ENCODE peak calls at places on chromosomes 7 and 10, in six cellular contexts. One of them, this sample, is unnamed.

GRCh38 chr7:101160917-101161316 is 4.5 kb downstream of the VGF start:
- DNase-seq in fibroblast of lung: no peak
- DNase-seq in GM23338: no peak
- DNase-seq in neural progenitor cell: no peak
- DNase-seq in PC-3: no peak
- DNase-seq in PC-9: no peak
- DNase-seq in this sample: no peak

GRCh38 chr7:45410893-45411292 is 163.3 kb upstream of the ADCY1 start:
- DNase-seq in neural progenitor cell: no peak
- DNase-seq in PC-9: no peak
- DNase-seq in GM23338: no peak
- DNase-seq in PC-3: no peak
- DNase-seq in fibroblast of lung: no peak
- DNase-seq in this sample: no peak

GRCh38 chr7:20114463-20114862 is 102.7 kb downstream of the MACC1 start:
- DNase-seq in PC-3: no peak
- DNase-seq in neural progenitor cell: peak; percentile 17
- DNase-seq in PC-9: no peak
- DNase-seq in GM23338: peak; percentile 43
- DNase-seq in fibroblast of lung: peak; percentile 10
- DNase-seq in this sample: no peak

GRCh38 chr10:124149143-124149542 is 55.7 kb upstream of the CHST15 start:
- DNase-seq in neural progenitor cell: peak; percentile 52
- DNase-seq in PC-3: no peak
- DNase-seq in GM23338: no peak
- DNase-seq in PC-9: no peak
- DNase-seq in fibroblast of lung: no peak
- DNase-seq in this sample: no peak

GRCh38 chr10:78602201-78602917 is 466.4 kb upstream of the ZMIZ1 start:
- DNase-seq in GM23338: no peak
- DNase-seq in fibroblast of lung: peak; percentile 29
- DNase-seq in PC-3: no peak
- DNase-seq in neural progenitor cell: peak; percentile 14
- DNase-seq in PC-9: no peak
- DNase-seq in this sample: peak; percentile 53

GRCh38 chr10:84008878-84009277 is 130.4 kb upstream of the GHITM start:
- DNase-seq in PC-3: peak; percentile 17
- DNase-seq in fibroblast of lung: no peak
- DNase-seq in neural progenitor cell: peak; percentile 67
- DNase-seq in PC-9: peak; percentile 6
- DNase-seq in GM23338: peak; percentile 73
- DNase-seq in this sample: no peak

GRCh38 chr10:58593008-58593407 is 80.3 kb downstream of the BICC1 start:
- DNase-seq in GM23338: no peak
- DNase-seq in fibroblast of lung: no peak
- DNase-seq in neural progenitor cell: no peak
- DNase-seq in PC-3: no peak
- DNase-seq in PC-9: no peak
- DNase-seq in this sample: no peak

GRCh38 chr10:91772869-91773268 is 25.4 kb upstream of the TNKS2 start:
- DNase-seq in PC-3: no peak
- DNase-seq in fibroblast of lung: no peak
- DNase-seq in neural progenitor cell: no peak
- DNase-seq in PC-9: no peak
- DNase-seq in GM23338: no peak
- DNase-seq in this sample: no peak

GRCh38 chr7:73833251-73833919 is 2.6 kb downstream of the CLDN4 start:
- DNase-seq in GM23338: peak; percentile 68
- DNase-seq in fibroblast of lung: no peak
- DNase-seq in neural progenitor cell: no peak
- DNase-seq in PC-3: peak; percentile 47
- DNase-seq in PC-9: peak; percentile 80
- DNase-seq in this sample: no peak

GRCh38 chr7:81887691-81888090 is 117.8 kb upstream of the HGF start:
- DNase-seq in PC-3: no peak
- DNase-seq in fibroblast of lung: no peak
- DNase-seq in GM23338: no peak
- DNase-seq in neural progenitor cell: no peak
- DNase-seq in PC-9: no peak
- DNase-seq in this sample: no peak

GRCh38 chr10:33248638-33249037 is 85.8 kb downstream of the NRP1 start:
- DNase-seq in PC-9: no peak
- DNase-seq in fibroblast of lung: peak; percentile 96
- DNase-seq in GM23338: no peak
- DNase-seq in PC-3: peak; percentile 100
- DNase-seq in neural progenitor cell: no peak
- DNase-seq in this sample: peak; percentile 93

GRCh38 chr10:112213836-112214235 is 30.3 kb upstream of the GPAM start:
- DNase-seq in PC-9: no peak
- DNase-seq in fibroblast of lung: no peak
- DNase-seq in neural progenitor cell: no peak
- DNase-seq in GM23338: no peak
- DNase-seq in PC-3: no peak
- DNase-seq in this sample: no peak

GRCh38 chr7:2714636-2715035 is 26.6 kb downstream of the AMZ1 start:
- DNase-seq in fibroblast of lung: no peak
- DNase-seq in PC-3: no peak
- DNase-seq in neural progenitor cell: no peak
- DNase-seq in PC-9: no peak
- DNase-seq in GM23338: no peak
- DNase-seq in this sample: no peak

DNA sequence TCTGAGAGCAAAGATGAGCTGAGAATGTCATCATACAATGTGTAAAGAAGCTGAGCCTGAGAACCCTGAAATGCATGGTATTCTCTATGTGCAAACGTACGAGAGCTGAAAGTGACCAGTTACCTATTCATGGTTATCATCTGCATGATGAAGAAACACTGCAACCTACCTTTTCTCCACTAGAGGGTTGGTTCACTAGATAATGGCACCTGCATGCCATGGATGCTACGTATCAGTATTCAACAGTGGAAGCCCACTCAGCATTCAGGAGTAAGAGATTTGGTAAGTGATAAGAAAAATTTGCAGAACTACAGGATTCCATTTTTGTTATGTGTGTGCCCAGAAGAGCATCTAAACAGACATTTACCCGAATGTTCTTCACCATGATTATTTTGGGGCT is 145.4 kb downstream of the PTPRN2 start:
- DNase-seq in PC-3: peak; percentile 56
- DNase-seq in neural progenitor cell: peak; percentile 26
- DNase-seq in PC-9: no peak
- DNase-seq in fibroblast of lung: no peak
- DNase-seq in GM23338: peak; percentile 54
- DNase-seq in this sample: no peak
- TF ChIP-seq CTCF in PC-3: peak; percentile 60
- TF ChIP-seq CTCF in neural progenitor cell: peak; percentile 46
- TF ChIP-seq CTCF in PC-9: peak; percentile 68
- TF ChIP-seq CTCF in fibroblast of lung: peak; percentile 5
- TF ChIP-seq CTCF in GM23338: peak; percentile 55
- TF ChIP-seq CTCF in this sample: no peak

DNA sequence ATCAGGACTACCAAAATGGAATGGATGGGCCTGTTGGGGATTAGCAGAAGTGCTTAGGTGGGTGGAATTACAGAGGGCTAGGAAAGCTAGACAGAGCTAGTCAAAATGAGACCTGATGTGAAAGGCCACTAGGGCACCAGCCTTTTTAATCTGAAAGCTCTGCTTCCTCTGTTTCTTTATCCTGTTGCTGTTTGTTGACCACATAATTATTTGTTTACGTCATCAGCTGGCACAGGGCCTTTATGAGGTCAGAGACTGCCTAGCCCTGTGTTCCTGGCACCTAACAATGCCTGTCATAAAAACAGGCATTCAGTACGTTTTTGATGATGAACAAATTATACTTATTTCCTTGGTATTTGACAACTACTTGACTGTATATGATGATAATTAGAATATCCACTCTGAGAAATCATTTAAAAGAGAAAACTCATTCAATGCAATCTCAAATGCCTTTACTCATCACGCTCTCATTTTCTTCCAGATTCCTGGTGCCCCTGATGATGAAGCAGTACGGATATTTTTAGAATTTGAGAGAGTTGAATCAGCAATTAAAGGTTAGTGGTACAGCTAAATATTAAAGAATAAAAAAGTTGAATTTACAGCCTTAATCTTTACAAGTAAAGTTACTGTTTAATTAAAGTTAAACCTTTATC is 26.1 kb downstream of the RBM17 start:
- DNase-seq in neural progenitor cell: no peak
- DNase-seq in GM23338: no peak
- DNase-seq in PC-3: peak; percentile 43
- DNase-seq in PC-9: no peak
- DNase-seq in fibroblast of lung: peak; percentile 75
- DNase-seq in this sample: no peak
- H3K36me3 ChIP-seq in neural progenitor cell: peaks cover 27% of the 10 kb centered on the region
- H3K36me3 ChIP-seq in GM23338: peaks cover 50% of the 10 kb centered on the region
- H3K36me3 ChIP-seq in PC-3: peaks cover 27% of the 10 kb centered on the region
- H3K36me3 ChIP-seq in PC-9: peaks cover 12% of the 10 kb centered on the region
- H3K36me3 ChIP-seq in fibroblast of lung: no peaks in the 10 kb centered on the region
- H3K36me3 ChIP-seq in this sample: peaks cover 31% of the 10 kb centered on the region

GRCh38 chr10:100654835-100655759 is 90.3 kb upstream of the PAX2 start:
- DNase-seq in fibroblast of lung: no peak
- DNase-seq in neural progenitor cell: peak; percentile 67
- DNase-seq in PC-3: no peak
- DNase-seq in PC-9: no peak
- DNase-seq in GM23338: peak; percentile 66
- DNase-seq in this sample: no peak
- TF ChIP-seq EZH2 in fibroblast of lung: peak; percentile 93
- TF ChIP-seq EZH2 in neural progenitor cell: peak; percentile 86
- TF ChIP-seq EZH2 in PC-3: no peak
- TF ChIP-seq EZH2 in PC-9: no peak
- TF ChIP-seq EZH2 in GM23338: peak; percentile 83
- TF ChIP-seq EZH2 in this sample: peak; percentile 86

DNA sequence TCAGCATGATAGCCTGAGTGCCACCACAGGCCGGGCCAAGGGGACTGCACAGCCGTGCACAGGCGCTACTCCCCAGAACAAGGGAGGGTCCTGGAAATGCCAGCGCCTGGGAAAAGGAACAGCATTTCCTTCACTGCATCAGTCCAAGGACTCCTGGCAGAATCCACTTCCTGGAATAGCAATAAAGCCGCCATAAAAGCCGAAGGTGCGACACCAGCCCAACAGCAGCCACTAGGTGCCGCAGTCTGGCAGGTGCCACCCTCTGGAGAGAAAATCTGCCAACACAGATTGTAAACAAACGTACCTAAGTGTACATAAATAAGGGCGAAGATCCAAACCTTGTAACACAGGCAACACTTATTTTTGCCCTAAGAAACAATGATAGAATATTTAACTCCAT is 22.3 kb downstream of the VOPP1 start:
- DNase-seq in neural progenitor cell: no peak
- DNase-seq in PC-3: peak; percentile 82
- DNase-seq in GM23338: no peak
- DNase-seq in PC-9: peak; percentile 61
- DNase-seq in fibroblast of lung: no peak
- DNase-seq in this sample: no peak
- TF ChIP-seq CTCF in neural progenitor cell: peak; percentile 18
- TF ChIP-seq CTCF in PC-3: peak; percentile 90
- TF ChIP-seq CTCF in GM23338: peak; percentile 54
- TF ChIP-seq CTCF in PC-9: no peak
- TF ChIP-seq CTCF in fibroblast of lung: no peak
- TF ChIP-seq CTCF in this sample: no peak

GRCh38 chr7:137904826-137905225 is 58.1 kb upstream of the DGKI start:
- DNase-seq in PC-3: no peak
- DNase-seq in PC-9: no peak
- DNase-seq in GM23338: no peak
- DNase-seq in neural progenitor cell: no peak
- DNase-seq in fibroblast of lung: peak; percentile 27
- DNase-seq in this sample: no peak

GRCh38 chr7:137900137-137900536 is 53.4 kb upstream of the DGKI start:
- DNase-seq in fibroblast of lung: no peak
- DNase-seq in PC-3: no peak
- DNase-seq in GM23338: no peak
- DNase-seq in neural progenitor cell: no peak
- DNase-seq in PC-9: no peak
- DNase-seq in this sample: no peak

GRCh38 chr7:137903382-137904169 is 56.8 kb upstream of the DGKI start:
- DNase-seq in fibroblast of lung: peak; percentile 65
- DNase-seq in PC-3: peak; percentile 72
- DNase-seq in neural progenitor cell: peak; percentile 83
- DNase-seq in PC-9: peak; percentile 58
- DNase-seq in GM23338: peak; percentile 90
- DNase-seq in this sample: peak; percentile 52

GRCh38 chr7:137895301-137896201 is 48.8 kb upstream of the DGKI start:
- DNase-seq in neural progenitor cell: no peak
- DNase-seq in PC-3: no peak
- DNase-seq in PC-9: no peak
- DNase-seq in fibroblast of lung: no peak
- DNase-seq in GM23338: no peak
- DNase-seq in this sample: no peak

GRCh38 chr7:137898839-137899681 is 52.3 kb upstream of the DGKI start:
- DNase-seq in neural progenitor cell: peak; percentile 88
- DNase-seq in fibroblast of lung: peak; percentile 58
- DNase-seq in GM23338: peak; percentile 93
- DNase-seq in PC-3: peak; percentile 75
- DNase-seq in PC-9: peak; percentile 78
- DNase-seq in this sample: peak; percentile 44
- H3K36me3 ChIP-seq in neural progenitor cell: no peaks in the 10 kb centered on the region
- H3K36me3 ChIP-seq in fibroblast of lung: peaks cover 24% of the 10 kb centered on the region
- H3K36me3 ChIP-seq in GM23338: peaks cover 25% of the 10 kb centered on the region
- H3K36me3 ChIP-seq in PC-3: peaks cover 6% of the 10 kb centered on the region
- H3K36me3 ChIP-seq in PC-9: peaks cover 21% of the 10 kb centered on the region
- H3K36me3 ChIP-seq in this sample: peaks cover 18% of the 10 kb centered on the region